ENCODE peak calls at places on chromosomes 16 and 17, in seven cellular contexts. B is heart left ventricle, Z is tibial artery, S is A549, M is sigmoid colon, O is mammary epithelial cell, D is mucosa of descending colon. A is an unnamed sample.
A peak's percentile ranks its signal among the peaks of the same experiment; 100 is the strongest.

GRCh38 chr17:61393904-61394629 is 5.6 kb upstream of the TBX2 start:
- DNase-seq in B (no peak), Z (no peak), S (no peak), M (no peak), O (no peak), D (peak; percentile 25), A (peak; percentile 85)

GRCh38 chr17:79878346-79878745 is 39.1 kb upstream of the CBX4 start:
- DNase-seq in B (no peak), Z (no peak), S (no peak), M (no peak), O (no peak), D (no peak), A (no peak)

GRCh38 chr16:74603848-74604247 is 3.1 kb downstream of the GLG1 start:
- DNase-seq in B (no peak), Z (no peak), S (no peak), M (peak; percentile 27), O (no peak), D (no peak), A (no peak)

GRCh38 chr16:19137201-19137601 is 23.4 kb downstream of the ITPRIPL2 start:
- DNase-seq in B (no peak), Z (no peak), S (no peak), M (no peak), O (no peak), D (no peak), A (no peak)

GRCh38 chr16:86914850-86915717 is 336.7 kb downstream of the FOXL1 start:
- DNase-seq in B (no peak), Z (no peak), S (no peak), M (no peak), O (no peak), D (no peak), A (no peak)

GRCh38 chr17:2042355-2042929 is 620 bp downstream of the OVCA2 start:
- DNase-seq in B (no peak), Z (no peak), S (peak; percentile 55), M (no peak), O (no peak), D (no peak), A (peak; percentile 39)

GRCh38 chr16:73047536-73048291 is at the start of gene ZFHX3:
- DNase-seq in B (peak; percentile 72), Z (peak; percentile 84), S (no peak), M (peak; percentile 90), O (peak; percentile 70), D (peak; percentile 81), A (peak; percentile 69)

GRCh38 chr17:41784207-41784744 is 2.2 kb downstream of the JUP start:
- DNase-seq in B (peak; percentile 75), Z (no peak), S (peak; percentile 80), M (no peak), O (peak; percentile 95), D (no peak), A (peak; percentile 43)

GRCh38 chr16:53207810-53208752 is 153.3 kb downstream of the CHD9 start:
- DNase-seq in B (peak; percentile 43), Z (peak; percentile 38), S (peak; percentile 84), M (no peak), O (peak; percentile 82), D (no peak), A (peak; percentile 67)

GRCh38 chr17:17767497-17768286 is 69.1 kb downstream of the SREBF1 start:
- DNase-seq in B (no peak), Z (no peak), S (no peak), M (no peak), O (no peak), D (peak; percentile 33), A (no peak)

GRCh38 chr16:68425498-68426354 is 22.6 kb downstream of the SMPD3 start:
- DNase-seq in B (no peak), Z (no peak), S (no peak), M (no peak), O (no peak), D (no peak), A (no peak)

GRCh38 chr17:51103050-51103449 is 17.6 kb downstream of the SPAG9 start:
- DNase-seq in B (no peak), Z (no peak), S (no peak), M (no peak), O (no peak), D (no peak), A (no peak)

GRCh38 chr16:81482329-81483063 is 37.9 kb downstream of the CMIP start:
- DNase-seq in B (no peak), Z (no peak), S (no peak), M (no peak), O (no peak), D (no peak), A (no peak)

GRCh38 chr17:42142371-42142896 is 12.4 kb downstream of the RAB5C start:
- DNase-seq in B (no peak), Z (no peak), S (no peak), M (no peak), O (no peak), D (no peak), A (no peak)

GRCh38 chr17:15377200-15377599 is 35.8 kb upstream of the TEKT3 start:
- DNase-seq in B (no peak), Z (no peak), S (no peak), M (no peak), O (peak; percentile 64), D (no peak), A (no peak)

GRCh38 chr16:4689864-4690704 is 3.3 kb upstream of the NUDT16L1 start:
- DNase-seq in B (no peak), Z (no peak), S (no peak), M (peak; percentile 66), O (no peak), D (peak; percentile 54), A (no peak)

GRCh38 chr16:85557976-85558589 is 55.0 kb upstream of the GSE1 start:
- DNase-seq in B (no peak), Z (no peak), S (no peak), M (no peak), O (peak; percentile 40), D (peak; percentile 70), A (no peak)
- H3K4me1 ChIP-seq in B (peaks cover 26% of the 10 kb centered on the region), Z (peaks cover 11% of the 10 kb centered on the region), S (peaks cover 29% of the 10 kb centered on the region), M (peaks cover 55% of the 10 kb centered on the region), O (peaks cover 22% of the 10 kb centered on the region), D (peaks cover 42% of the 10 kb centered on the region), A (peaks cover 21% of the 10 kb centered on the region)

DNA sequence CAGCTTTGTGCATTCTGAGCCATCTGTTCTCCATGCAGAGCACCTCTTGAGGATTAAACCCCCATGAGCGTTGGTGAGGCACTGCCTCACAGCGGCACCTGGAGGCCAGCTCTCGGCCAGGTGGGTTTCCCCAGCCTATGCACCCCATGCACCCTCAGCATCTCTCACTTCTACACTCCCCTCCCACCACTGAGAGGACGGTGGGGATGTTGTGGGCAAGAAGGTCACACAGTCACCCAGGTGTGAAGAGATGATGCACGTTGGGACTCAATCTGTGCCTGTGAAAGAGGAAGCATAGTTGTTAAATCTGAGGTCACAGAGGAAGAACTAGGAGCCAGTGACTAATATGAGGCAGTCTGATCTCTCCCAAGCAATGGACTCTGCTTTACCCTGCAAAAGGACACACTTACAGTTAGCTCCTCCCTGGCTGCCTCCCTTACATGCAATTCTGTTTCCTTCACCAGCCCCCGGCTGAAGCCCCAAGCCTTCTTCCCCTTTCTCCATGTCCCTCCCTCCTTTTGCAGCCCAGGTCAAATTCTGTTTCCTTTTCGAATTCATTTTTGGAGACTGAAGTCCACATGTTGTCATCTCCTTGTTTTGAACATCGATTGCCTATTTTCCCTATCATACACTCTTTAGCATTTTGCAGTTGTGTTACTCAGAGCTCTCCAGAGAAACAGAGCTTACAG is 58.5 kb downstream of the HS3ST3B1 start:
- DNase-seq in B (no peak), Z (no peak), S (no peak), M (no peak), O (no peak), D (no peak), A (no peak)
- TF ChIP-seq CTCF in B (no peak), Z (no peak), S (no peak), M (no peak), O (no peak), D (no peak), A (no peak)

GRCh38 chr17:64702815-64703214 is 40.7 kb upstream of the SMURF2 start:
- DNase-seq in B (no peak), Z (no peak), S (no peak), M (no peak), O (no peak), D (no peak), A (no peak)

GRCh38 chr17:64694207-64694606 is 32.1 kb upstream of the SMURF2 start:
- DNase-seq in B (peak; percentile 69), Z (peak; percentile 67), S (peak; percentile 66), M (no peak), O (peak; percentile 71), D (no peak), A (peak; percentile 47)

DNA sequence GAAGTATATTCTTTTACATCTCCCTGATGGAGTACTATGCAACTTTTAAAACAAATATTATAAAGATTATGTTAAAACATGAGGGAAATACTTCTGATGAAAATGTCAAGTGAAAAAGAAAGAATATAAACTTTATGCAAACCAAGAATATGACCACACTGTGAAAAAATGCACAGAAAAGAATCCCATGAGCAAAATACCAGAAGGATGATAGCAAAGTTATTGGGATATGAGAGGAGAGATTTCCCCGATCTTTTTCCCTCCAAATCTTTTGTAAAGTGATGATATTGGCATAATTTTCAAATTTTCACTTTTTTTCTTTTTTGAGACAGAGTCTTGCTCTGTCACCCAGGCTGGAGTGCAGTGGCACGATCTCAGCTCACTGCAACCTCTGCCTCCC is 36.6 kb upstream of the SMURF2 start:
- DNase-seq in B (no peak), Z (no peak), S (no peak), M (no peak), O (no peak), D (no peak), A (no peak)
- H3K4me1 ChIP-seq in B (peaks cover 6% of the 10 kb centered on the region), Z (no peaks in the 10 kb centered on the region), S (peaks cover 39% of the 10 kb centered on the region), M (no peaks in the 10 kb centered on the region), O (peaks cover 22% of the 10 kb centered on the region), D (no peaks in the 10 kb centered on the region), A (no peaks in the 10 kb centered on the region)

GRCh38 chr17:71757956-71758355 is 362.9 kb upstream of the SOX9 start:
- DNase-seq in B (no peak), Z (no peak), S (no peak), M (no peak), O (no peak), D (no peak), A (no peak)

GRCh38 chr17:71757156-71757555 is 363.7 kb upstream of the SOX9 start:
- DNase-seq in B (no peak), Z (no peak), S (no peak), M (no peak), O (no peak), D (no peak), A (no peak)

GRCh38 chr17:71759422-71760060 is 361.3 kb upstream of the SOX9 start:
- DNase-seq in B (no peak), Z (no peak), S (no peak), M (no peak), O (no peak), D (no peak), A (no peak)

GRCh38 chr17:71762526-71762925 is 358.3 kb upstream of the SOX9 start:
- DNase-seq in B (no peak), Z (no peak), S (no peak), M (no peak), O (no peak), D (no peak), A (no peak)

DNA sequence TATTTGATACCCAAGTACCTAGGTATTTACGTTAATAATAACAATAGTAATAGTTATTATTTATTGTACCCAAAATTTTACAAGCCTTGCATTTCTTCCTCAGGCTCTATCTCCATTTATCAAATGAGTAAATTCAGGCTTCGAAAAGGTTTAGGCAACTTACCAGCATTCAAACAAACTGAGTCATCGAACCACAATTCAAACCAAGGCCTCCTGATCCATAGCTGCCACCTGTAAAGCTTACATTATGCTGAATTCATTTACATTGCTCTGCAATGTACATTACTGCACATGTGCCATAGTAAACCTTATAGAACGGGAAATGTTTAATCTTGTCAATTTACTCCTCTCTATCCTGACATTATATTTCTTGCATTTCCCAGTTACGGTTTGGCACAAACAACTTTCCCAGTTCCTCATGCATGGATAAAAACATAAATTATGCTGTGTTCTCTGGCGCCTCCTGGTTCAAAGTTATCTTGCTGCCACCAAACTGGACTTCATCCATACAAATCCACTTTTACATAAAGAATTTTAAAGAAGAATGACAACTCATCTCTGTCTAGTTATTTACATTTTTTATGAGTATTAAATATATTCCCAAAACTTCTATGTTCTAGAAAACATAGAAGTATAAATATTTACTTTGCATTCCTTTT is 360.6 kb upstream of the SOX9 start:
- DNase-seq in B (no peak), Z (no peak), S (no peak), M (no peak), O (peak; percentile 67), D (no peak), A (no peak)
- TF ChIP-seq CTCF in B (no peak), Z (no peak), S (peak; percentile 6), M (no peak), O (peak; percentile 35), D (no peak), A (peak; percentile 46)